ENCODE peak calls at places on chromosome 6, in seven cellular contexts. L is H9, F is IMR-90, U is neuronal stem cell, I is trophoblast cell, Z is H1, O is mesenchymal stem cell. C is an unnamed sample.

GRCh38 chr6:44043479-44044153 is 83.6 kb downstream of the MRPL14 start:
- DNase-seq in F (peak; percentile 43), I (no peak), U (no peak), Z (no peak), O (no peak), L (peak; percentile 59), C (peak; percentile 88)

GRCh38 chr6:157172830-157173536 is 150.3 kb downstream of the TMEM242 start:
- DNase-seq in U (no peak), O (no peak), L (no peak), Z (no peak), I (no peak), F (no peak), C (no peak)

GRCh38 chr6:78538002-78538401 is 329.3 kb upstream of the IRAK1BP1 start:
- DNase-seq in F (peak; percentile 36), L (no peak), O (no peak), I (no peak), Z (no peak), U (no peak), C (no peak)

GRCh38 chr6:2225422-2226392 is 19.7 kb downstream of the GMDS start:
- DNase-seq in F (no peak), Z (no peak), O (no peak), U (no peak), I (no peak), L (no peak), C (no peak)

GRCh38 chr6:43887340-43887858 is 117.4 kb downstream of the VEGFA start:
- DNase-seq in O (no peak), I (no peak), Z (no peak), F (no peak), U (no peak), L (no peak), C (peak; percentile 40)

GRCh38 chr6:117018771-117019170 is 141.7 kb downstream of the RFX6 start:
- DNase-seq in Z (no peak), I (no peak), L (no peak), F (no peak), U (no peak), O (no peak), C (no peak)

GRCh38 chr6:70666726-70667125 is 957 bp upstream of the SMAP1 start:
- DNase-seq in I (no peak), L (no peak), U (no peak), Z (no peak), F (no peak), O (no peak), C (no peak)

GRCh38 chr6:54283877-54284860 is 24.1 kb upstream of the TINAG start:
- DNase-seq in L (no peak), Z (no peak), O (no peak), I (no peak), F (peak; percentile 34), U (no peak), C (no peak)

GRCh38 chr6:16408766-16409165 is 170.4 kb downstream of the GMPR start:
- DNase-seq in O (no peak), L (no peak), I (no peak), F (no peak), U (no peak), Z (no peak), C (no peak)

GRCh38 chr6:134093007-134093573 is 40.7 kb upstream of the SLC2A12 start:
- DNase-seq in O (no peak), L (no peak), F (no peak), U (no peak), Z (no peak), I (no peak), C (no peak)

GRCh38 chr6:142756215-142756630 is 188.8 kb downstream of the HIVEP2 start:
- DNase-seq in U (no peak), O (peak; percentile 13), Z (no peak), L (peak; percentile 43), F (peak; percentile 60), I (peak; percentile 92), C (peak; percentile 85)

GRCh38 chr6:113642390-113642713 is 214.8 kb upstream of the MARCKS start:
- DNase-seq in O (no peak), U (no peak), F (no peak), Z (no peak), I (no peak), L (no peak), C (no peak)

GRCh38 chr6:43993881-43994523 is 133.2 kb downstream of the MRPL14 start:
- DNase-seq in L (no peak), F (no peak), I (no peak), U (no peak), O (no peak), Z (no peak), C (no peak)

GRCh38 chr6:147194652-147195403 is 9.4 kb upstream of the STXBP5 start:
- DNase-seq in O (no peak), I (no peak), Z (no peak), U (no peak), F (peak; percentile 63), L (no peak), C (no peak)

GRCh38 chr6:33589723-33590530 is 9.9 kb upstream of the BAK1 start:
- DNase-seq in U (no peak), L (peak; percentile 87), I (peak; percentile 53), O (peak; percentile 84), F (peak; percentile 92), Z (peak; percentile 89), C (peak; percentile 85)

GRCh38 chr6:14001329-14002012 is 76.7 kb downstream of the RNF182 start:
- DNase-seq in I (peak; percentile 61), F (peak; percentile 99), L (no peak), U (no peak), Z (no peak), O (peak; percentile 99), C (no peak)

GRCh38 chr6:34679552-34680255 is 16.9 kb downstream of the ILRUN start:
- DNase-seq in F (peak; percentile 49), I (no peak), U (no peak), O (peak; percentile 22), Z (no peak), L (no peak), C (peak; percentile 45)

GRCh38 chr6:156413156-156413555 is 364.0 kb upstream of the ARID1B start:
- DNase-seq in O (no peak), U (no peak), I (no peak), L (no peak), Z (no peak), F (no peak), C (no peak)

GRCh38 chr6:35804996-35805736 is at the start of gene LHFPL5:
- DNase-seq in Z (peak; percentile 96), L (peak; percentile 83), O (peak; percentile 42), I (peak; percentile 32), F (no peak), U (peak; percentile 69), C (peak; percentile 75)

GRCh38 chr6:31498748-31499147 is 803 bp downstream of the MICB start:
- DNase-seq in F (no peak), L (no peak), I (no peak), U (no peak), O (peak; percentile 12), Z (peak; percentile 72), C (peak; percentile 33)

GRCh38 chr6:3035397-3035796 is 32.9 kb upstream of the RIPK1 start:
- DNase-seq in U (no peak), L (no peak), O (no peak), I (no peak), F (no peak), Z (no peak), C (peak; percentile 81)

GRCh38 chr6:104537185-104537584 is 322.5 kb downstream of the HACE1 start:
- DNase-seq in Z (no peak), I (peak; percentile 15), F (peak; percentile 69), L (no peak), U (no peak), O (peak; percentile 93), C (no peak)

GRCh38 chr6:104539173-104539572 is 320.5 kb downstream of the HACE1 start:
- DNase-seq in I (no peak), L (no peak), Z (no peak), U (no peak), O (no peak), F (no peak), C (no peak)

GRCh38 chr6:104537872-104538271 is 321.8 kb downstream of the HACE1 start:
- DNase-seq in F (no peak), L (no peak), I (no peak), U (no peak), Z (no peak), O (no peak), C (no peak)

GRCh38 chr6:104541411-104541810 is 318.3 kb downstream of the HACE1 start:
- DNase-seq in F (no peak), I (no peak), Z (no peak), U (no peak), O (no peak), L (no peak), C (no peak)

DNA sequence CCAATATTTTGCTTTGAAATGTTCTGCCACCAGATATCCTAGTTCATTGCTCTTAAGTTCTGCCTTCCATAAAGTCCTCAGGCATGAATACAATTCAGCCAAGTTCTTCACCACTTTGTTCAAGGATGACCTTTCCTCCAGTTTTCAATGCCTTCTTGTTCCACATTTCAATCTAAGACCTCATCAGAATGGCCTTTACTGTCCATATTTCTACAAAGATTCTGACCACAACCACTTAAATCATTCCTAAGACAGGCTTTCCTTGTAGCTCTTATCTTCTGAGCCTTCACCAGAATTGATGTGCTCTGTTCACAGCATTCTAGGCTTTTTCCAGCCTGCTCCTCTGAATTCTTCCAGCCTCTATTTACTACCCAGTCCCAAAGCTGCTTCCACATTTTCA is 319.0 kb downstream of the HACE1 start:
- DNase-seq in I (peak; percentile 42), O (peak; percentile 94), U (no peak), F (peak; percentile 44), L (no peak), Z (no peak), C (no peak)
- H3K4ac ChIP-seq in I (no peak overlapping the region), O (no peak overlapping the region), U (no peak overlapping the region), F (no peak overlapping the region), L (no peak overlapping the region), Z (no peak overlapping the region), C (no peak overlapping the region)

GRCh38 chr6:122268394-122268793 is 131.1 kb upstream of the HSF2 start:
- DNase-seq in Z (no peak), U (no peak), I (no peak), O (no peak), L (no peak), F (no peak), C (no peak)

GRCh38 chr6:122264557-122264956 is 134.9 kb upstream of the HSF2 start:
- DNase-seq in O (no peak), U (no peak), L (no peak), F (no peak), I (no peak), Z (no peak), C (peak; percentile 14)

GRCh38 chr6:122265755-122266154 is 133.7 kb upstream of the HSF2 start:
- DNase-seq in L (no peak), O (no peak), Z (no peak), U (no peak), I (no peak), F (no peak), C (no peak)
- H3K4ac ChIP-seq in L (no peak overlapping the region), O (no peak overlapping the region), Z (no peak overlapping the region), U (no peak overlapping the region), I (no peak overlapping the region), F (no peak overlapping the region), C (no peak overlapping the region)

DNA sequence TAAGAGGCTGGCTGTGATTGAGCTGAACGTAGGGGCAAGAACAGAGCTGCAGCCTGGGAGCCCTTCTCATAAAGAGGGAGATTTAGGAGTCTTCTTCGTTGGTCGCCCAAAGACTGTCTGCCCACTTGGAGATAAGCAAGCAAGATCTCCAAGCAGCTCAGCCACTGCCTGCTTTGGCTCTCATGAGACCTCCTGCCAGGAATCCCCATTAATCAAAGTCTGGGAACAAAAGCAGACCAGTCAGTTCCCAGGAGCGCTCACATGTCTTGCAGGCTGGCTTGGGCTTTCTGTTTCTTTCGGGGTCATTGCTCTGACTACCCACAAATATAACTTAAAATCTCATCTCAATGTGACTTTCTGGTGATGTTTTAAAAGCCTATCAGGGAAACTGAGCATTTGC is 2.4 kb upstream of the ANKRD6 start:
- DNase-seq in L (no peak), U (no peak), F (no peak), O (no peak), I (no peak), Z (no peak), C (peak; percentile 54)
- H3K4ac ChIP-seq in L (no peak overlapping the region), U (no peak overlapping the region), F (no peak overlapping the region), O (no peak overlapping the region), I (no peak overlapping the region), Z (no peak overlapping the region), C (no peak overlapping the region)

GRCh38 chr6:25832670-25833069 is 818 bp upstream of the SLC17A1 start:
- DNase-seq in O (no peak), I (no peak), Z (no peak), L (no peak), F (no peak), U (no peak), C (no peak)
- H3K4ac ChIP-seq in O (no peak overlapping the region), I (no peak overlapping the region), Z (no peak overlapping the region), L (no peak overlapping the region), F (no peak overlapping the region), U (no peak overlapping the region), C (no peak overlapping the region)

C was measured in mesendoderm.